ENCODE peak calls at places on chromosomes 4 and X, in seven cellular contexts. N is transverse colon, V is suprapubic skin, K is breast epithelium, G is sigmoid colon, P is stomach, J is H1. I is an unnamed sample. For H3K4me1, the result is how much of the 10 kb centered on the place peaks cover.

GRCh38 chr4:182010876-182011275 is 232.3 kb upstream of the TENM3 start:
- DNase-seq in N (no peak), V (no peak), K (no peak), G (no peak), P (no peak), J (no peak), I (no peak)

GRCh38 chrX:112008724-112009123 is 73.9 kb downstream of the TRPC5 start:
- DNase-seq in N (no peak), V (no peak), K (no peak), G (no peak), P (no peak), J (no peak), I (no peak)

GRCh38 chrX:101260435-101260834 is 30.7 kb downstream of the TAF7L start:
- DNase-seq in N (no peak), V (no peak), K (no peak), G (no peak), P (no peak), J (no peak), I (no peak)

GRCh38 chr4:87026795-87027495 is 92.1 kb downstream of the AFF1 start:
- DNase-seq in N (no peak), V (no peak), K (no peak), G (no peak), P (no peak), J (no peak), I (no peak)

GRCh38 chr4:6999172-7000086 is 43.7 kb upstream of the TADA2B start:
- DNase-seq in N (no peak), V (no peak), K (no peak), G (no peak), P (no peak), J (no peak), I (no peak)

GRCh38 chrX:69107231-69107739 is 58.0 kb downstream of the PJA1 start:
- DNase-seq in N (no peak), V (no peak), K (no peak), G (no peak), P (peak), J (peak), I (no peak)

GRCh38 chr4:86935499-86935832 is 655 bp downstream of the AFF1 start:
- DNase-seq in N (no peak), V (peak), K (no peak), G (no peak), P (peak), J (no peak), I (no peak)

GRCh38 chr4:145565328-145565727 is 53.9 kb upstream of the MMAA start:
- DNase-seq in N (no peak), V (no peak), K (no peak), G (no peak), P (no peak), J (no peak), I (no peak)

GRCh38 chrX:71128166-71128833 is 9.9 kb downstream of the MED12 start:
- DNase-seq in N (no peak), V (no peak), K (no peak), G (no peak), P (no peak), J (no peak), I (no peak)

DNA sequence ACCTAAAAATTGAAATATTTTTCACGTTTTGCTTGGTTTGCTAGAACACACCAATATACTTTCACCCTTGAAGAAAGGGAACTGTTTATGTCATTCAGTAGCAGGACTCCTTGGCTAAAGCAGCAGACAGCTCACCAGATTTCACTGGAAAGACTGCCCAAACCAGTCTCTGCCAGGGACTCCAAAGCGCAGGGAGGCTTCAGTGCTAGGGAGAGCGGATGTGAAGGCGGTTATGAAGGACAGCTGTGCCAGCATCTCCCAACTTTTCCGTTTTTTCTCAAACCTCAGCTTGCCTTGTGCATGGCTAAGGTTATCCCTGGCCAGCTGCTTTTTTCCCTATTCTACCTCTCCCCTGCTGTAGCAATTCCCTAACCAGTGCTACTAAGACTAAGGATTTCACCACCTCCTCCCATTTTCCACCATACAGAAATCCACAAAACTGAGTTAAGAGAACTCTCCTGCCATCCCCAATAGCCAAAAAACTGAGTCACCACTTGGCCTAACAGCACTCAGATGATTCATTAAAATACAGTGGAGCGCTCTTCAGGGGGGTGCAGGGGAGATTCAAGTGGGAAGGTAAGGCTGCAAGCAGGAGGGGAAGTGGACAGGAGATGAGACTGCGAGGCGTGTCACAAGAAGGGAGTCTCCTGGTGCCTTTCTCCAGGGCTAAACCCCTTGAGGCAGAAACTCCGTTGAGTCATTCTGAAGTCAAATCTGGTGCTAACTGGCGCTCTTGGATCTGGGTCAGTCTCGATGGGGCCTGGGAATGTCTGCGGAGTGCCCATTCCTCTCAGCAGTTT is 90.7 kb downstream of the PALLD start:
- DNase-seq in N (no peak), V (no peak), K (no peak), G (peak), P (no peak), J (no peak), I (no peak)
- TF ChIP-seq POLR2AphosphoS5 in N (no peak), V (no peak), K (no peak), G (no peak), P (no peak), J (no peak), I (no peak)

DNA sequence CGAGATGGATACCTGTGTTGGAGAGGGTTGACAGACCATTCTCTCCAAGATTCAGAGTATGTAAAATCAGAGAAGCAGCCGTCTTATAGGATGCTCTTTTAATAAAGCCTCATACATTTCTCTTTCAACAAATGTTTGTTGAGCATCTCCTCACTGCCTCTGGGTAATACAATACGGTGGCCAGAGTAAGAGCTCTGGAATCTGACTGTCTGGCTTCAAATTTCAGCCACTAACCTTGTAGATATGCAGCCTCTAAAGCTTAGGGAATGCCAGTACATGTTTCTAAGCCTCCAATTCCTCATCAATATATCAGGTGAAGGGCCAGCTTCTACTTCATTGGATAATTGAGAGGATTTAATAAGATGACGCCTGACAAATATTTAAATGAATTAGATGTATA is 61.3 kb downstream of the CLNK start:
- DNase-seq in N (no peak), V (no peak), K (no peak), G (no peak), P (no peak), J (no peak), I (no peak)
- H3K4me1 ChIP-seq in N (under half), V (under half), K (under half), G (under half), P (under half), J (under half), I (under half)

GRCh38 chrX:136227074-136227473 is 24.1 kb downstream of the MAP7D3 start:
- DNase-seq in N (no peak), V (no peak), K (no peak), G (no peak), P (no peak), J (no peak), I (no peak)

GRCh38 chrX:136228808-136229207 is 22.4 kb downstream of the MAP7D3 start:
- DNase-seq in N (no peak), V (no peak), K (no peak), G (no peak), P (no peak), J (no peak), I (no peak)

DNA sequence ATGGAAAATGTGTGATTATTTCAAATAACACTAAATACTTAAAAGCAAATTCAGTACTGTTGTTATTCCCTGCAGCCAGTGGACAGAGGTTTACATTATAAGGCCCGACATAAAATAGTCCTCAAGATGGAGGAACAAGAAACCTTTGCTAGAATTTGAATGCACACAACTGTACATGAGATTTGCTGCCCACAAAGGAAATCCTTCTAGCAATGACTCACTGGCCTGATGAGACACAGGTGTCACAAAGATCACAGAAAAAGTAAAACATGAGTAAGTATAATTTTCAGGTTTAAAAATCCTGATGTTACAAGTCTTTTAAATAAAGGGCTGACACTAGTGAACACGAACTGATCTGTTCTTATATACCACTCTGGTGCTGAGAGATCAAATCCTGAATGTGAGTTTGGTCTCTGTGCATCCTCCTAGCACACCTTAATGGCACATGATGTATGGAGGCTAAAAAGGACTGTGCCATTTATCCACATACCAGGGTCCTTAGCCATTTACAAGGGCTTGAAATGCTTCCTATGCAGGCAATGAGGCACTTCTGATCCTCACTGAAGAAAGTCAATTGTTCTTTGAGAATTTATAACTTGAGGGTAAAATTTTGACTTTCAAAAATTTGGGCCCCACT is 23.1 kb downstream of the MAP7D3 start:
- DNase-seq in N (no peak), V (no peak), K (no peak), G (no peak), P (no peak), J (no peak), I (no peak)
- H3K27ac ChIP-seq in N (no peak), V (no peak), K (no peak), G (no peak), P (no peak), J (no peak), I (no peak)

GRCh38 chr4:85600501-85600900 is 125.6 kb downstream of the ARHGAP24 start:
- DNase-seq in N (no peak), V (no peak), K (no peak), G (no peak), P (no peak), J (no peak), I (no peak)
- TF ChIP-seq POLR2AphosphoS5 in N (no peak), V (no peak), K (no peak), G (no peak), P (no peak), J (no peak), I (no peak)

GRCh38 chr4:121632686-121633085 is 64.1 kb downstream of the ANXA5 start:
- DNase-seq in N (no peak), V (no peak), K (no peak), G (no peak), P (no peak), J (no peak), I (no peak)
- H3K4me1 ChIP-seq in N (under half), V (under half), K (under half), G (under half), P (under half), J (under half), I (under half)

GRCh38 chr4:25351777-25352421 is 25.2 kb upstream of the ANAPC4 start:
- DNase-seq in N (no peak), V (no peak), K (no peak), G (no peak), P (no peak), J (peak), I (no peak)
- H3K27ac ChIP-seq in N (no peak), V (no peak), K (no peak), G (no peak), P (no peak), J (no peak), I (no peak)

GRCh38 chrX:143580266-143580665 is 55.6 kb downstream of the SLITRK4 start:
- DNase-seq in N (no peak), V (no peak), K (no peak), G (no peak), P (no peak), J (no peak), I (no peak)
- TF ChIP-seq POLR2AphosphoS5 in N (no peak), V (no peak), K (no peak), G (no peak), P (no peak), J (no peak), I (no peak)

DNA sequence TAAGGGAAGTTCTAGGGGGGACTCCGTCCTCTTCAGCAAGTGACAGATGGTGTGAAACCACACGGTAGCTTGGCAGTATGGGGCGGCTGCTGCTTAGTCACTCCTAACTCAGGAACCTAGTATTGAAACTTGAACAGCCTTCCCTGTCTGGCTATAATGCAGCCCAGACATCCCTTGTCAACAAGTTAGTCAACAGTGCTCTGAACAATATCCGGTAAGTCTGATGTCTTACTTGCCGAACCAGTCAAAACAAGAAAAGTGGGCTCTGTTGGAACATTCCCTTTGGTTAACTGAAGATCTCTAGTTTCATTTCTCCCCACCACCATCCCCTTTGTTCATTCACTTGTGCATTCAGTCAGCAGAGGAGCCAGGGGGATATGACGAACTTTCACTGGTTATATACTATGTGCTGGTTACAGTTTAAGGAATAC is 18.7 kb upstream of the CXCL13 start:
- DNase-seq in N (peak), V (no peak), K (no peak), G (no peak), P (no peak), J (no peak), I (no peak)
- H3K4me1 ChIP-seq in N (under half), V (under half), K (under half), G (under half), P (under half), J (under half), I (under half)

I was measured in Panc1.